ENCODE peak calls at places on chromosomes 12 and 14, in eight cellular contexts. Y is T-cell, Z is PC-9, T is H54, E is thoracic aorta, F is fibroblast of lung, S is lung, B is mesendoderm. R is an unnamed sample.
A peak's percentile ranks its signal among the peaks of the same experiment; 100 is the strongest.

GRCh38 chr12:56425188-56425587 is 24.0 kb downstream of the TIMELESS start:
- DNase-seq in Y (no peak), Z (no peak), T (no peak), E (no peak), F (no peak), S (no peak), B (no peak), R (no peak)

GRCh38 chr12:93795352-93795751 is 118.2 kb downstream of the CRADD start:
- DNase-seq in Y (no peak), Z (no peak), T (no peak), E (no peak), F (no peak), S (no peak), B (no peak), R (no peak)

GRCh38 chr14:100314724-100315123 is 8.4 kb upstream of the SLC25A47 start:
- DNase-seq in Y (no peak), Z (no peak), T (no peak), E (no peak), F (no peak), S (no peak), B (no peak), R (no peak)

GRCh38 chr12:110114596-110114995 is 9.6 kb upstream of the IFT81 start:
- DNase-seq in Y (no peak), Z (no peak), T (no peak), E (no peak), F (no peak), S (no peak), B (no peak), R (no peak)

GRCh38 chr12:42741771-42742510 is 152.4 kb upstream of the PRICKLE1 start:
- DNase-seq in Y (no peak), Z (no peak), T (peak; percentile 24), E (no peak), F (peak; percentile 87), S (no peak), B (peak; percentile 44), R (no peak)

GRCh38 chr12:9760699-9761406 is at the start of gene CD69:
- DNase-seq in Y (peak; percentile 88), Z (no peak), T (no peak), E (no peak), F (no peak), S (no peak), B (no peak), R (no peak)

GRCh38 chr12:117818400-117818799 is 150.4 kb downstream of the KSR2 start:
- DNase-seq in Y (no peak), Z (no peak), T (no peak), E (no peak), F (no peak), S (no peak), B (no peak), R (no peak)

GRCh38 chr14:56168007-56168616 is 49.9 kb downstream of the PELI2 start:
- DNase-seq in Y (no peak), Z (no peak), T (no peak), E (no peak), F (no peak), S (no peak), B (no peak), R (no peak)